ENCODE peak calls at places on chromosomes 16 and 17, in six cellular contexts. One of them, this sample, is unnamed.

GRCh38 chr16:27378871-27379580 is 22.9 kb upstream of the IL21R start:
- DNase-seq in IMR-90: peak; percentile 21
- DNase-seq in A549: no peak
- DNase-seq in thoracic aorta: no peak
- DNase-seq in left ventricle myocardium inferior: no peak
- DNase-seq in right atrium auricular region: no peak
- DNase-seq in this sample: no peak

GRCh38 chr16:11327277-11328171 is 17.7 kb upstream of the RMI2 start:
- DNase-seq in left ventricle myocardium inferior: peak; percentile 40
- DNase-seq in A549: no peak
- DNase-seq in right atrium auricular region: no peak
- DNase-seq in IMR-90: no peak
- DNase-seq in thoracic aorta: no peak
- DNase-seq in this sample: no peak

GRCh38 chr16:6081320-6081976 is 983.9 kb upstream of the EEF2KMT start:
- DNase-seq in right atrium auricular region: no peak
- DNase-seq in A549: peak; percentile 27
- DNase-seq in IMR-90: no peak
- DNase-seq in left ventricle myocardium inferior: no peak
- DNase-seq in thoracic aorta: no peak
- DNase-seq in this sample: no peak

GRCh38 chr16:16028311-16028999 is 79.0 kb downstream of the ABCC1 start:
- DNase-seq in A549: no peak
- DNase-seq in left ventricle myocardium inferior: no peak
- DNase-seq in right atrium auricular region: no peak
- DNase-seq in IMR-90: no peak
- DNase-seq in thoracic aorta: no peak
- DNase-seq in this sample: no peak

GRCh38 chr17:41610965-41611640 is 1.5 kb downstream of the KRT16 start:
- DNase-seq in left ventricle myocardium inferior: no peak
- DNase-seq in A549: no peak
- DNase-seq in thoracic aorta: no peak
- DNase-seq in IMR-90: no peak
- DNase-seq in right atrium auricular region: no peak
- DNase-seq in this sample: no peak

GRCh38 chr17:10118788-10119130 is 79.6 kb downstream of the GAS7 start:
- DNase-seq in right atrium auricular region: no peak
- DNase-seq in A549: no peak
- DNase-seq in IMR-90: no peak
- DNase-seq in left ventricle myocardium inferior: no peak
- DNase-seq in thoracic aorta: no peak
- DNase-seq in this sample: no peak

GRCh38 chr17:42340691-42341127 is 47.5 kb downstream of the STAT3 start:
- DNase-seq in thoracic aorta: no peak
- DNase-seq in IMR-90: no peak
- DNase-seq in right atrium auricular region: no peak
- DNase-seq in A549: no peak
- DNase-seq in left ventricle myocardium inferior: no peak
- DNase-seq in this sample: no peak

GRCh38 chr17:77178050-77178449 is 37.3 kb downstream of the SEC14L1 start:
- DNase-seq in A549: no peak
- DNase-seq in right atrium auricular region: no peak
- DNase-seq in left ventricle myocardium inferior: no peak
- DNase-seq in thoracic aorta: no peak
- DNase-seq in IMR-90: no peak
- DNase-seq in this sample: no peak

GRCh38 chr16:12589676-12590075 is 214.0 kb downstream of the CPPED1 start:
- DNase-seq in left ventricle myocardium inferior: no peak
- DNase-seq in IMR-90: no peak
- DNase-seq in right atrium auricular region: no peak
- DNase-seq in thoracic aorta: no peak
- DNase-seq in A549: no peak
- DNase-seq in this sample: no peak

GRCh38 chr17:17738901-17739300 is 57.6 kb downstream of the RAI1 start:
- DNase-seq in left ventricle myocardium inferior: no peak
- DNase-seq in IMR-90: no peak
- DNase-seq in right atrium auricular region: no peak
- DNase-seq in A549: peak; percentile 42
- DNase-seq in thoracic aorta: no peak
- DNase-seq in this sample: no peak

GRCh38 chr16:64440421-64440831 is 681.4 kb downstream of the CDH11 start:
- DNase-seq in left ventricle myocardium inferior: no peak
- DNase-seq in A549: peak; percentile 32
- DNase-seq in right atrium auricular region: no peak
- DNase-seq in thoracic aorta: no peak
- DNase-seq in IMR-90: peak; percentile 99
- DNase-seq in this sample: no peak

GRCh38 chr16:7246578-7246977 is 86.1 kb upstream of the RBFOX1 start:
- DNase-seq in A549: no peak
- DNase-seq in thoracic aorta: no peak
- DNase-seq in right atrium auricular region: no peak
- DNase-seq in left ventricle myocardium inferior: no peak
- DNase-seq in IMR-90: no peak
- DNase-seq in this sample: no peak

GRCh38 chr17:63679214-63679613 is 20.7 kb downstream of the LIMD2 start:
- DNase-seq in thoracic aorta: no peak
- DNase-seq in right atrium auricular region: no peak
- DNase-seq in A549: no peak
- DNase-seq in IMR-90: no peak
- DNase-seq in left ventricle myocardium inferior: no peak
- DNase-seq in this sample: no peak

GRCh38 chr16:46632778-46633733 is 11.9 kb upstream of the SHCBP1 start:
- DNase-seq in right atrium auricular region: no peak
- DNase-seq in IMR-90: no peak
- DNase-seq in A549: no peak
- DNase-seq in thoracic aorta: no peak
- DNase-seq in left ventricle myocardium inferior: no peak
- DNase-seq in this sample: no peak

GRCh38 chr17:75900691-75901533 is 3.8 kb downstream of the MRPL38 start:
- DNase-seq in left ventricle myocardium inferior: no peak
- DNase-seq in right atrium auricular region: no peak
- DNase-seq in thoracic aorta: no peak
- DNase-seq in IMR-90: no peak
- DNase-seq in A549: no peak
- DNase-seq in this sample: no peak

GRCh38 chr16:69865701-69866100 is 85.4 kb upstream of the CLEC18A start:
- DNase-seq in left ventricle myocardium inferior: peak; percentile 27
- DNase-seq in thoracic aorta: no peak
- DNase-seq in right atrium auricular region: no peak
- DNase-seq in A549: no peak
- DNase-seq in IMR-90: peak; percentile 90
- DNase-seq in this sample: no peak

GRCh38 chr17:28529012-28529400 is 22.9 kb downstream of the FOXN1 start:
- DNase-seq in right atrium auricular region: no peak
- DNase-seq in left ventricle myocardium inferior: no peak
- DNase-seq in A549: no peak
- DNase-seq in thoracic aorta: no peak
- DNase-seq in IMR-90: no peak
- DNase-seq in this sample: no peak
- H3K27ac ChIP-seq in right atrium auricular region: no peak overlapping the region
- H3K27ac ChIP-seq in left ventricle myocardium inferior: no peak overlapping the region
- H3K27ac ChIP-seq in A549: no peak overlapping the region
- H3K27ac ChIP-seq in thoracic aorta: no peak overlapping the region
- H3K27ac ChIP-seq in IMR-90: no peak overlapping the region
- H3K27ac ChIP-seq in this sample: no peak overlapping the region

DNA sequence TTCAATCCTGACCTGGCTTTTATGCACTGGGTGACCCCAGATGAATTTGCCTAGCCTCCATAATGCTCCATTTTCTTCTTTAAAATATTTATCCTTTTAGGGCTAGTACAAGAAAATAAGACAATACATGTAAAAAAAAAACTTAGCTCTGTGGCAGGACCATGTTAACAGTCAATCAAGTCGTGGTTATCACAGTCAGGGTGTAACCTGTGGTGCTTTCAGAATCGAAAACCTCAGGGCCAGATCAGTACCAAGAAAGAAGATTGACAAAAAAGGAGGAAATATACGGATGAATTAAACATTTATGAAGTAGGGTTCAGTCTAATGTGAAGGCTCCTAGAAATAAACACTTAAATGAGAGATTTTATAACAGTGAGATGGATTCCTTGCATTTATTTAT is 347.2 kb upstream of the MAF start:
- DNase-seq in thoracic aorta: no peak
- DNase-seq in A549: no peak
- DNase-seq in right atrium auricular region: no peak
- DNase-seq in left ventricle myocardium inferior: no peak
- DNase-seq in IMR-90: no peak
- DNase-seq in this sample: no peak
- H3K4me3 ChIP-seq in thoracic aorta: no peak overlapping the region
- H3K4me3 ChIP-seq in A549: no peak overlapping the region
- H3K4me3 ChIP-seq in right atrium auricular region: no peak overlapping the region
- H3K4me3 ChIP-seq in left ventricle myocardium inferior: no peak overlapping the region
- H3K4me3 ChIP-seq in IMR-90: no peak overlapping the region
- H3K4me3 ChIP-seq in this sample: no peak overlapping the region

GRCh38 chr17:44961921-44962350 is 6.2 kb downstream of the C1QL1 start:
- DNase-seq in right atrium auricular region: no peak
- DNase-seq in left ventricle myocardium inferior: no peak
- DNase-seq in thoracic aorta: no peak
- DNase-seq in IMR-90: no peak
- DNase-seq in A549: peak; percentile 62
- DNase-seq in this sample: no peak
- TF ChIP-seq CTCF in right atrium auricular region: no peak
- TF ChIP-seq CTCF in left ventricle myocardium inferior: no peak
- TF ChIP-seq CTCF in thoracic aorta: no peak
- TF ChIP-seq CTCF in IMR-90: no peak
- TF ChIP-seq CTCF in A549: peak; percentile 17
- TF ChIP-seq CTCF in this sample: no peak

GRCh38 chr17:74447628-74448159 is 15.8 kb downstream of the GPRC5C start:
- DNase-seq in right atrium auricular region: no peak
- DNase-seq in IMR-90: no peak
- DNase-seq in A549: no peak
- DNase-seq in thoracic aorta: no peak
- DNase-seq in left ventricle myocardium inferior: no peak
- DNase-seq in this sample: no peak
- H3K27ac ChIP-seq in right atrium auricular region: peak overlapping the region; percentile 78
- H3K27ac ChIP-seq in IMR-90: no peak overlapping the region
- H3K27ac ChIP-seq in A549: no peak overlapping the region
- H3K27ac ChIP-seq in thoracic aorta: peak overlapping the region; percentile 93
- H3K27ac ChIP-seq in left ventricle myocardium inferior: peak overlapping the region; percentile 98
- H3K27ac ChIP-seq in this sample: peak overlapping the region; percentile 15

GRCh38 chr16:90018297-90019200 is 707 bp downstream of the DBNDD1 start:
- DNase-seq in thoracic aorta: no peak
- DNase-seq in A549: peak; percentile 67
- DNase-seq in left ventricle myocardium inferior: no peak
- DNase-seq in right atrium auricular region: no peak
- DNase-seq in IMR-90: no peak
- DNase-seq in this sample: no peak

GRCh38 chr16:90020838-90021382 is 1.7 kb upstream of the DBNDD1 start:
- DNase-seq in IMR-90: peak; percentile 76
- DNase-seq in thoracic aorta: no peak
- DNase-seq in right atrium auricular region: no peak
- DNase-seq in left ventricle myocardium inferior: no peak
- DNase-seq in A549: no peak
- DNase-seq in this sample: no peak

GRCh38 chr16:90019201-90019542 is at the start of gene DBNDD1:
- DNase-seq in IMR-90: no peak
- DNase-seq in left ventricle myocardium inferior: no peak
- DNase-seq in A549: no peak
- DNase-seq in right atrium auricular region: no peak
- DNase-seq in thoracic aorta: no peak
- DNase-seq in this sample: no peak

GRCh38 chr16:90019543-90020259 is 445 bp upstream of the DBNDD1 start:
- DNase-seq in left ventricle myocardium inferior: no peak
- DNase-seq in right atrium auricular region: no peak
- DNase-seq in A549: peak; percentile 47
- DNase-seq in IMR-90: peak; percentile 89
- DNase-seq in thoracic aorta: no peak
- DNase-seq in this sample: no peak

DNA sequence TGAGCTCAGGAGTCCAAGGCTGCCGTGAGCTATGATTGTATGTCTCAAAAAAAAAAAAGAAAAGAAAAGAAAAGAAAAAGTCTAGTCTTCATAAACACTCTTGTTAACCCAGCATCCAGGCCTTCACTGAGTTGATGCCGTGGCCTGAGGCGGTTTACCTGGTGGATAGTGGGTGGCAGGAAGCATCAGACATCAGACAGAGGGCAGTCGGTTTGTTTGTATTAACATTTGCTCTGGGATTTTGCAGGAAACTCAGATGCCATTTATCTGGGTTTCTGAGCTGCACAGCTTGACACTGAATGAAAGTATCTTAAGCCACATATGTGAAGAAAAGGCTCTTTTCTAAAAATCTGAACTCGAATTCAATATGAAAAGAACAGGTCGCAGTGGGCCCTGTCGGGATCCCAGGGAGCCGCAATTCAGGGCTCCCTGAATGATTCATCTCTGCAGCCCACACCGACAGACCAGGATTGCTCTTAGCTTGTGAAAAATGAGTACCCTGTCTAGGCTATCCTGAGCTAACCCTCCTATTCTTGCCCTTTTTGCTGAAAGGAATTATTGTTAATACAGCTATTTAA is 1.1 kb upstream of the DBNDD1 start:
- DNase-seq in right atrium auricular region: no peak
- DNase-seq in A549: no peak
- DNase-seq in IMR-90: peak; percentile 36
- DNase-seq in left ventricle myocardium inferior: no peak
- DNase-seq in thoracic aorta: no peak
- DNase-seq in this sample: no peak
- H3K4me3 ChIP-seq in right atrium auricular region: no peak overlapping the region
- H3K4me3 ChIP-seq in A549: peak overlapping the region; percentile 76
- H3K4me3 ChIP-seq in IMR-90: no peak overlapping the region
- H3K4me3 ChIP-seq in left ventricle myocardium inferior: peak overlapping the region; percentile 78
- H3K4me3 ChIP-seq in thoracic aorta: peak overlapping the region; percentile 80
- H3K4me3 ChIP-seq in this sample: peak overlapping the region; percentile 84

GRCh38 chr16:82753821-82754220 is 127.1 kb downstream of the CDH13 start:
- DNase-seq in IMR-90: peak; percentile 76
- DNase-seq in right atrium auricular region: no peak
- DNase-seq in left ventricle myocardium inferior: no peak
- DNase-seq in thoracic aorta: no peak
- DNase-seq in A549: no peak
- DNase-seq in this sample: no peak

GRCh38 chr16:82751020-82751419 is 124.3 kb downstream of the CDH13 start:
- DNase-seq in thoracic aorta: no peak
- DNase-seq in A549: no peak
- DNase-seq in right atrium auricular region: no peak
- DNase-seq in IMR-90: no peak
- DNase-seq in left ventricle myocardium inferior: no peak
- DNase-seq in this sample: no peak

GRCh38 chr16:82744958-82745357 is 118.2 kb downstream of the CDH13 start:
- DNase-seq in left ventricle myocardium inferior: no peak
- DNase-seq in A549: no peak
- DNase-seq in thoracic aorta: no peak
- DNase-seq in right atrium auricular region: no peak
- DNase-seq in IMR-90: no peak
- DNase-seq in this sample: no peak

GRCh38 chr16:82750078-82750477 is 123.3 kb downstream of the CDH13 start:
- DNase-seq in A549: no peak
- DNase-seq in IMR-90: peak; percentile 23
- DNase-seq in left ventricle myocardium inferior: no peak
- DNase-seq in right atrium auricular region: no peak
- DNase-seq in thoracic aorta: no peak
- DNase-seq in this sample: no peak

DNA sequence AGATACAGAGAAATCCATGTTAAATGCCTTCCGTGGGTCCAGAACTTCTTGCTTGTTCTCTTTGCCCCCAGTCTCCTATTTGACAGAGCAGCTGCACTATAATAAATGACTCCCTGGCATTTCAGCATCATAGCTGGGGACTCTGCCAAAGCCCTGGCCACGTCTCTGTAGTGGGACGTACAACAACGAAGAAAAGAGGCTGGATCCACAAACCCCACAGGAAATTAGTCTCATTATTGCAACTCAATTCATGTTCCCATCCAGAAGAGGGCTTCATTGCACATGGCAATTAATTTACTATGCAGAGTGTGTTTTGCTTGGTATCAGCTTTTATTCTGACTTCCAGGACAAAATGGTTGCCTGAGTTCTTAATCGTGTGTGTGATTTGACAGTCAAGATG is 121.3 kb downstream of the CDH13 start:
- DNase-seq in right atrium auricular region: no peak
- DNase-seq in A549: no peak
- DNase-seq in IMR-90: peak; percentile 66
- DNase-seq in thoracic aorta: peak; percentile 33
- DNase-seq in left ventricle myocardium inferior: peak; percentile 51
- DNase-seq in this sample: no peak
- TF ChIP-seq CTCF in right atrium auricular region: no peak
- TF ChIP-seq CTCF in A549: no peak
- TF ChIP-seq CTCF in IMR-90: peak; percentile 42
- TF ChIP-seq CTCF in thoracic aorta: peak; percentile 22
- TF ChIP-seq CTCF in left ventricle myocardium inferior: peak; percentile 47
- TF ChIP-seq CTCF in this sample: no peak